ENCODE peak calls at places on chromosome 17, in eight cellular contexts. One of them, this sample, is unnamed.

GRCh38 chr17:8064590-8065019 is 22.9 kb downstream of the ALOX12B start:
- DNase-seq in tibial nerve: no peak
- DNase-seq in psoas muscle: no peak
- DNase-seq in cardiac fibroblast: no peak
- DNase-seq in fibroblast of pulmonary artery: no peak
- DNase-seq in cardiac muscle cell: no peak
- DNase-seq in GM23338: no peak
- DNase-seq in AG10803: no peak
- DNase-seq in this sample: no peak

GRCh38 chr17:42221886-42222745 is 27.8 kb upstream of the GHDC start:
- DNase-seq in psoas muscle: peak; percentile 34
- DNase-seq in fibroblast of pulmonary artery: peak; percentile 81
- DNase-seq in cardiac fibroblast: peak; percentile 82
- DNase-seq in GM23338: peak; percentile 83
- DNase-seq in cardiac muscle cell: peak; percentile 78
- DNase-seq in AG10803: peak; percentile 45
- DNase-seq in tibial nerve: no peak
- DNase-seq in this sample: peak; percentile 75

GRCh38 chr17:44931376-44931775 is 16.1 kb upstream of the GFAP start:
- DNase-seq in tibial nerve: no peak
- DNase-seq in cardiac fibroblast: no peak
- DNase-seq in fibroblast of pulmonary artery: no peak
- DNase-seq in GM23338: no peak
- DNase-seq in cardiac muscle cell: no peak
- DNase-seq in AG10803: no peak
- DNase-seq in psoas muscle: no peak
- DNase-seq in this sample: no peak

GRCh38 chr17:42289863-42290165 is 1.5 kb downstream of the STAT5A start:
- DNase-seq in psoas muscle: no peak
- DNase-seq in AG10803: no peak
- DNase-seq in fibroblast of pulmonary artery: no peak
- DNase-seq in cardiac muscle cell: no peak
- DNase-seq in tibial nerve: no peak
- DNase-seq in GM23338: no peak
- DNase-seq in cardiac fibroblast: no peak
- DNase-seq in this sample: no peak

GRCh38 chr17:57678393-57678792 is 66.7 kb downstream of the CCDC182 start:
- DNase-seq in psoas muscle: no peak
- DNase-seq in cardiac fibroblast: no peak
- DNase-seq in AG10803: no peak
- DNase-seq in tibial nerve: no peak
- DNase-seq in fibroblast of pulmonary artery: no peak
- DNase-seq in GM23338: no peak
- DNase-seq in cardiac muscle cell: no peak
- DNase-seq in this sample: no peak

GRCh38 chr17:29929006-29929543 is 953 bp downstream of the SSH2 start:
- DNase-seq in fibroblast of pulmonary artery: peak; percentile 43
- DNase-seq in AG10803: no peak
- DNase-seq in cardiac muscle cell: peak; percentile 46
- DNase-seq in cardiac fibroblast: no peak
- DNase-seq in GM23338: peak; percentile 70
- DNase-seq in tibial nerve: no peak
- DNase-seq in psoas muscle: no peak
- DNase-seq in this sample: peak; percentile 42

GRCh38 chr17:68455756-68456528 is 1.4 kb downstream of the WIPI1 start:
- DNase-seq in GM23338: no peak
- DNase-seq in tibial nerve: peak; percentile 34
- DNase-seq in fibroblast of pulmonary artery: peak; percentile 95
- DNase-seq in AG10803: peak; percentile 97
- DNase-seq in cardiac muscle cell: peak; percentile 95
- DNase-seq in psoas muscle: no peak
- DNase-seq in cardiac fibroblast: peak; percentile 91
- DNase-seq in this sample: peak; percentile 96

GRCh38 chr17:79944251-79944812 is 91.3 kb downstream of the TBC1D16 start:
- DNase-seq in psoas muscle: peak; percentile 1
- DNase-seq in cardiac muscle cell: no peak
- DNase-seq in GM23338: no peak
- DNase-seq in AG10803: no peak
- DNase-seq in tibial nerve: no peak
- DNase-seq in fibroblast of pulmonary artery: no peak
- DNase-seq in cardiac fibroblast: no peak
- DNase-seq in this sample: no peak

GRCh38 chr17:39628655-39629493 is 2.1 kb downstream of the PPP1R1B start:
- DNase-seq in fibroblast of pulmonary artery: no peak
- DNase-seq in tibial nerve: no peak
- DNase-seq in GM23338: no peak
- DNase-seq in cardiac muscle cell: no peak
- DNase-seq in cardiac fibroblast: no peak
- DNase-seq in AG10803: no peak
- DNase-seq in psoas muscle: no peak
- DNase-seq in this sample: no peak

GRCh38 chr17:78341559-78342437 is 18.1 kb downstream of the SOCS3 start:
- DNase-seq in fibroblast of pulmonary artery: peak; percentile 81
- DNase-seq in psoas muscle: peak; percentile 84
- DNase-seq in GM23338: peak; percentile 88
- DNase-seq in cardiac fibroblast: peak; percentile 91
- DNase-seq in tibial nerve: peak; percentile 66
- DNase-seq in cardiac muscle cell: peak; percentile 89
- DNase-seq in AG10803: peak; percentile 84
- DNase-seq in this sample: peak; percentile 83

GRCh38 chr17:42999003-42999525 is 845 bp downstream of the RPL27 start:
- DNase-seq in cardiac fibroblast: no peak
- DNase-seq in fibroblast of pulmonary artery: no peak
- DNase-seq in psoas muscle: no peak
- DNase-seq in AG10803: no peak
- DNase-seq in tibial nerve: no peak
- DNase-seq in GM23338: no peak
- DNase-seq in cardiac muscle cell: no peak
- DNase-seq in this sample: no peak

GRCh38 chr17:60231691-60232090 is 81.9 kb downstream of the CA4 start:
- DNase-seq in tibial nerve: no peak
- DNase-seq in cardiac fibroblast: peak; percentile 19
- DNase-seq in GM23338: no peak
- DNase-seq in cardiac muscle cell: peak; percentile 45
- DNase-seq in fibroblast of pulmonary artery: peak; percentile 33
- DNase-seq in AG10803: peak; percentile 54
- DNase-seq in psoas muscle: no peak
- DNase-seq in this sample: no peak

GRCh38 chr17:73747221-73748002 is 103.2 kb upstream of the SDK2 start:
- DNase-seq in AG10803: no peak
- DNase-seq in psoas muscle: no peak
- DNase-seq in fibroblast of pulmonary artery: no peak
- DNase-seq in tibial nerve: no peak
- DNase-seq in cardiac muscle cell: no peak
- DNase-seq in GM23338: no peak
- DNase-seq in cardiac fibroblast: no peak
- DNase-seq in this sample: no peak

GRCh38 chr17:9668532-9668931 is 23.2 kb downstream of the USP43 start:
- DNase-seq in tibial nerve: no peak
- DNase-seq in cardiac muscle cell: peak; percentile 32
- DNase-seq in cardiac fibroblast: no peak
- DNase-seq in AG10803: peak; percentile 69
- DNase-seq in GM23338: no peak
- DNase-seq in fibroblast of pulmonary artery: no peak
- DNase-seq in psoas muscle: no peak
- DNase-seq in this sample: peak; percentile 33

GRCh38 chr17:57949649-57950048 is 5.6 kb downstream of the CUEDC1 start:
- DNase-seq in cardiac fibroblast: peak; percentile 40
- DNase-seq in GM23338: no peak
- DNase-seq in fibroblast of pulmonary artery: no peak
- DNase-seq in cardiac muscle cell: no peak
- DNase-seq in psoas muscle: no peak
- DNase-seq in AG10803: peak; percentile 29
- DNase-seq in tibial nerve: no peak
- DNase-seq in this sample: no peak

GRCh38 chr17:65468321-65468720 is 93.1 kb downstream of the AXIN2 start:
- DNase-seq in cardiac fibroblast: no peak
- DNase-seq in AG10803: no peak
- DNase-seq in fibroblast of pulmonary artery: no peak
- DNase-seq in GM23338: no peak
- DNase-seq in cardiac muscle cell: no peak
- DNase-seq in psoas muscle: no peak
- DNase-seq in tibial nerve: no peak
- DNase-seq in this sample: no peak

GRCh38 chr17:1716076-1716911 is 6.1 kb upstream of the TLCD2 start:
- DNase-seq in cardiac fibroblast: peak; percentile 100
- DNase-seq in GM23338: peak; percentile 100
- DNase-seq in cardiac muscle cell: peak; percentile 100
- DNase-seq in AG10803: peak; percentile 100
- DNase-seq in psoas muscle: peak; percentile 100
- DNase-seq in fibroblast of pulmonary artery: peak; percentile 100
- DNase-seq in tibial nerve: peak; percentile 99
- DNase-seq in this sample: peak; percentile 100
- H3K4me3 ChIP-seq in cardiac fibroblast: peak overlapping the region; percentile 93
- H3K4me3 ChIP-seq in GM23338: peak overlapping the region; percentile 83
- H3K4me3 ChIP-seq in cardiac muscle cell: peak overlapping the region; percentile 93
- H3K4me3 ChIP-seq in AG10803: peak overlapping the region; percentile 94
- H3K4me3 ChIP-seq in psoas muscle: peak overlapping the region; percentile 97
- H3K4me3 ChIP-seq in fibroblast of pulmonary artery: peak overlapping the region; percentile 88
- H3K4me3 ChIP-seq in tibial nerve: peak overlapping the region; percentile 65
- H3K4me3 ChIP-seq in this sample: peak overlapping the region; percentile 83

GRCh38 chr17:50110591-50111349 is 15.6 kb downstream of the PDK2 start:
- DNase-seq in psoas muscle: peak; percentile 84
- DNase-seq in cardiac fibroblast: no peak
- DNase-seq in fibroblast of pulmonary artery: no peak
- DNase-seq in AG10803: no peak
- DNase-seq in GM23338: no peak
- DNase-seq in cardiac muscle cell: no peak
- DNase-seq in tibial nerve: no peak
- DNase-seq in this sample: no peak
- TF ChIP-seq CTCF in psoas muscle: no peak
- TF ChIP-seq CTCF in cardiac fibroblast: no peak
- TF ChIP-seq CTCF in fibroblast of pulmonary artery: no peak
- TF ChIP-seq CTCF in AG10803: no peak
- TF ChIP-seq CTCF in GM23338: no peak
- TF ChIP-seq CTCF in cardiac muscle cell: no peak
- TF ChIP-seq CTCF in tibial nerve: no peak
- TF ChIP-seq CTCF in this sample: no peak

GRCh38 chr17:81308161-81308560 is 13.1 kb upstream of the SLC38A10 start:
- DNase-seq in tibial nerve: no peak
- DNase-seq in fibroblast of pulmonary artery: no peak
- DNase-seq in GM23338: no peak
- DNase-seq in cardiac muscle cell: no peak
- DNase-seq in AG10803: no peak
- DNase-seq in psoas muscle: peak; percentile 16
- DNase-seq in cardiac fibroblast: no peak
- DNase-seq in this sample: no peak
- H3K4me3 ChIP-seq in tibial nerve: no peak overlapping the region
- H3K4me3 ChIP-seq in fibroblast of pulmonary artery: no peak overlapping the region
- H3K4me3 ChIP-seq in GM23338: no peak overlapping the region
- H3K4me3 ChIP-seq in cardiac muscle cell: no peak overlapping the region
- H3K4me3 ChIP-seq in AG10803: no peak overlapping the region
- H3K4me3 ChIP-seq in psoas muscle: peak overlapping the region; percentile 61
- H3K4me3 ChIP-seq in cardiac fibroblast: no peak overlapping the region
- H3K4me3 ChIP-seq in this sample: no peak overlapping the region

DNA sequence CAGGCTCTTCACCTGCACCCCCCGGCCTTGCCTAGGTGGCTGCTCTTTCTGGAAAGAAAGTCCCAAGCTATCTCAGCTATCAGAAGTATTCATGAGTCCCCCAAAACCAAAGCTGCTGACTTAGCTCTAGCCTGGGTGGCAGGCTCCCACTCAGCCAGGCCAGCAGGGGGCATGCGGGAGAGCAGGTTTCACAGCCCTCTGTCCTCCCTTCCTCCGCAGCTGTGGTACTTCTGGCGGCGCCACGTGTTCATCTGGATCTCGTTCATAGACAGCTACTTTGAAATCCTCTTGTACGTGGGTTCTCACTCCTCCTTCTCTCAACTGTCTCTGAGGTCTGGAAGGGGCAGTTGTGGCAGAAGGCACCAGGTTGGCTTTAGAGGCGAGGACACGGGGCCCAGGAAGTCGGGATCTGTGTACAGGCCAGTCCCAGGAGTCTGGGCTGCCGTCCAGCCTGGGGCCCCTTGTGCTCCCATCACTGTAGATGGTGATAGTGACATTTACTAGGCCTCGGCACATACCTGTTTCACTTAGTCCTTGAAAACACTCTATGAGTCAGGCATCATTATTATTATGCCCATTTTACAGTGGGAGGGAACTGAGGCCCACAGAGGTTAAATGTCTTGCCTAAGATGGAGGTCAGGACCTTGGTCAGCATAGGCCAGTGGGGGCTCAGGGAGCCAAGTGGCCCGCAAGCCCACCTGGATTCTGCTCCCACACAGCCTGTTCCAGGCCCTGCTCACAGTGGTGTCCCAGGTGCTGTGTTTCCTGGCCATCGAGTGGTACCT is 12.9 kb downstream of the TRPV2 start:
- DNase-seq in cardiac fibroblast: peak; percentile 73
- DNase-seq in cardiac muscle cell: peak; percentile 80
- DNase-seq in GM23338: peak; percentile 83
- DNase-seq in psoas muscle: peak; percentile 43
- DNase-seq in fibroblast of pulmonary artery: peak; percentile 63
- DNase-seq in tibial nerve: no peak
- DNase-seq in AG10803: peak; percentile 71
- DNase-seq in this sample: peak; percentile 77
- TF ChIP-seq CTCF in cardiac fibroblast: peak; percentile 85
- TF ChIP-seq CTCF in cardiac muscle cell: peak; percentile 82
- TF ChIP-seq CTCF in GM23338: peak; percentile 68
- TF ChIP-seq CTCF in psoas muscle: peak; percentile 50
- TF ChIP-seq CTCF in fibroblast of pulmonary artery: peak; percentile 73
- TF ChIP-seq CTCF in tibial nerve: peak; percentile 43
- TF ChIP-seq CTCF in AG10803: peak; percentile 79
- TF ChIP-seq CTCF in this sample: peak; percentile 88

This sample was measured in fibroblast of villous mesenchyme.